ENCODE peak calls at places on chromosomes 2 and 18, in six cellular contexts. S is IMR-90, Q is pancreas, A is tibial artery, D is ovary, C is endodermal cell. V is an unnamed sample.

GRCh38 chr2:201470821-201471731 is 19.5 kb downstream of the STRADB start:
- DNase-seq in A (no peak), C (peak), S (peak), Q (no peak), D (no peak), V (no peak)

GRCh38 chr18:7577706-7578105 is 10.6 kb downstream of the PTPRM start:
- DNase-seq in D (no peak), A (no peak), S (peak), C (peak), Q (no peak), V (no peak)

GRCh38 chr2:30306522-30306921 is 75.2 kb downstream of the LBH start:
- DNase-seq in C (no peak), D (no peak), A (no peak), Q (no peak), S (peak), V (no peak)

GRCh38 chr2:165902929-165903328 is 50.6 kb downstream of the TTC21B start:
- DNase-seq in C (no peak), S (peak), D (no peak), Q (no peak), A (no peak), V (no peak)

GRCh38 chr2:81334046-81334445 is 1029.5 kb upstream of the LRRTM1 start:
- DNase-seq in C (no peak), S (no peak), Q (no peak), D (no peak), A (no peak), V (no peak)

GRCh38 chr2:43186679-43187374 is 39.6 kb downstream of the ZFP36L2 start:
- DNase-seq in Q (no peak), D (no peak), C (peak), S (no peak), A (peak), V (no peak)

GRCh38 chr2:19359021-19359357 is 566 bp upstream of the OSR1 start:
- DNase-seq in Q (no peak), C (no peak), S (no peak), D (no peak), A (no peak), V (no peak)

GRCh38 chr18:62828091-62828640 is 112.8 kb downstream of the PHLPP1 start:
- DNase-seq in Q (peak), S (peak), C (no peak), D (no peak), A (no peak), V (no peak)

GRCh38 chr2:191038241-191038725 is 24.3 kb upstream of the STAT1 start:
- DNase-seq in D (no peak), Q (no peak), S (peak), A (no peak), C (no peak), V (no peak)

GRCh38 chr2:126736133-126736874 is 80.3 kb downstream of the GYPC start:
- DNase-seq in S (peak), A (no peak), Q (no peak), C (no peak), D (no peak), V (no peak)

GRCh38 chr2:168176402-168176801 is 71.0 kb downstream of the STK39 start:
- DNase-seq in Q (no peak), S (no peak), C (no peak), A (no peak), D (no peak), V (no peak)

GRCh38 chr18:53458944-53459580 is 765.4 kb downstream of the MBD2 start:
- DNase-seq in A (no peak), S (no peak), Q (no peak), C (peak), D (no peak), V (no peak)

GRCh38 chr2:58634653-58635347 is 393.7 kb upstream of the FANCL start:
- DNase-seq in A (no peak), C (peak), S (no peak), Q (no peak), D (no peak), V (no peak)

GRCh38 chr18:58695772-58696171 is 24.5 kb downstream of the MALT1 start:
- DNase-seq in C (no peak), D (no peak), A (no peak), Q (no peak), S (no peak), V (no peak)

GRCh38 chr2:17309741-17310339 is 208.4 kb downstream of the RAD51AP2 start:
- DNase-seq in A (no peak), Q (peak), D (no peak), C (peak), S (peak), V (no peak)

GRCh38 chr2:31347788-31348187 is 66.8 kb downstream of the XDH start:
- DNase-seq in S (peak), Q (no peak), D (no peak), C (no peak), A (no peak), V (peak)

GRCh38 chr2:215188078-215188477 is 49.7 kb upstream of the ABCA12 start:
- DNase-seq in C (no peak), D (no peak), S (no peak), Q (no peak), A (no peak), V (no peak)

GRCh38 chr2:77086478-77086877 is 435.7 kb downstream of the LRRTM4 start:
- DNase-seq in S (no peak), Q (no peak), C (peak), D (no peak), A (no peak), V (no peak)

GRCh38 chr2:177852389-177852788 is 220.2 kb downstream of the PDE11A start:
- DNase-seq in C (peak), D (no peak), A (no peak), S (no peak), Q (no peak), V (no peak)

GRCh38 chr2:71892132-71892730 is 255.4 kb downstream of the CYP26B1 start:
- DNase-seq in D (no peak), C (peak), S (no peak), A (no peak), Q (no peak), V (no peak)

GRCh38 chr2:15269043-15269442 is 292.1 kb downstream of the NBAS start:
- DNase-seq in A (no peak), D (no peak), C (no peak), Q (no peak), S (no peak), V (no peak)

GRCh38 chr18:23260932-23261590 is 125.8 kb downstream of the CABLES1 start:
- DNase-seq in D (no peak), S (no peak), C (no peak), Q (no peak), A (no peak), V (no peak)
- H3K27ac ChIP-seq in D (no peak), S (peak), C (no peak), Q (no peak), A (peak), V (no peak)

DNA sequence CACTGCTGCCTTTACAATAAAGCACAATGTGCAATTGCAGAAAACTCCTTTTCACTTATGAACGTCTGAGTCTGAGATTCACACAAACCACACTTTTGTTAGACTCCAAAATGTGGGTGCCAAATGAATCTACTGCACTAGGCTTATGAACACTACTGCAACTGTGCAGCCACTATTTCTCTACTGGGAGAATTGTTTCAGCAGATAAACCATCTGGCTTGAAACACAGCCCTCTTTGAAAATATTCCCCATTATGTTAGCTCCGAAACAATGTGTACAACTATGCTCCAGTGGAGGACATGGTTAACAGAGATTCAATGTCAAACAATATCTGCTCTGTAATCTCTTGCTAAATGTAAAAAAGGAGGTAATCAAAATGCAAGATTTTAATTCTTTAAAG is 188.7 kb upstream of the ZEB2 start:
- DNase-seq in D (no peak), Q (no peak), S (no peak), A (no peak), C (no peak), V (no peak)
- H3K27ac ChIP-seq in D (no peak), Q (no peak), S (no peak), A (peak), C (no peak), V (no peak)

DNA sequence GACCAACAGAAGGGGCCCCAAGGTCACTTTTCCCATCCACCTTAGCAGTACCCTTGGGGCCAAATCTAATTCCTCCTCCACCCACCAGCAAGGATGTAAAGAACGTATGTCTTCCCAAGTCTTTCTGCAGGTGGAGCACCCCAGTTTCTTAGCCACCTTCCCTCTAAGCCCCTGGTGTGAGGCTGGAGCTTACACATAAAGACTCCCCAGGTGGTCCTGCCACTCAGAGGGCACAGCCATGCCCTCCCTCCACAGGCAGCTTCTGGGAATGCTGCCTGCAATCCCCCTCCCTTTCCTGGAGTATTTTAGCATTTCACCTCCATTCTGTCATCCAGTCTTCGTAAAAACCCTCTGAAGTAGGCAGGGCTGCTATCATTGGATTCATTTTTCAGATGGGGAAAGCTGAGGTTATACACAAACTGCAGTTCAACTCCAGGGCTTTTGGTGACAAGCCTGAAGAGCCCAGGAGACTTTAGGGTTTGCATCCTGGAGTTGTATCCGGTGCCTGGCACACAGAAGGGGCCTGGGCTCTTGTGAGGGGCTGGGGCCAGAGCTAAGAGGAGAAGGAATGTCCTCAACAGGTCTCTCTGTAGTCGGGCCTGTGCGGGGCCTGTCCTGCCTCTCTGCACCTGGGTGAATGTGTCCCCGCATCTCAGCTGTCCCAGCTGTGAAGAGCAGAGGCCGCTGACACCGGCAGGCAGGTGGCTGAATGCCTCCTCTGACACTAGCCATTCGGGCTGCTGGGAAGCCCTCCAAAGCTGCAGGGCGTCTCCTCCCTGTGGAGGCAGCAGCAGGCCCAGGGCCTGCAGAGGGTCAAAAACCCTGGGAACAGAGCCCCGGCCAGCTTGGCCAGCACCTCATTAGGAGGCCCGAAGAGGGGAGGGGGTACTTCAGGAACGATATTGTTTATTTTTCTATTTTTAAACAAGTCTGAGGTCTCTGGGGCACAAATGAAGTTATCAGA is 27.6 kb downstream of the CIB4 start:
- DNase-seq in D (peak), A (no peak), C (no peak), Q (no peak), S (no peak), V (no peak)
- H3K27ac ChIP-seq in D (peak), A (peak), C (no peak), Q (no peak), S (no peak), V (no peak)

GRCh38 chr2:46842876-46843275 is 72.7 kb downstream of the MCFD2 start:
- DNase-seq in D (peak), A (no peak), Q (no peak), S (no peak), C (no peak), V (no peak)
- H3K27ac ChIP-seq in D (no peak), A (no peak), Q (no peak), S (no peak), C (no peak), V (no peak)

GRCh38 chr2:160562730-160563129 is 69.1 kb upstream of the RBMS1 start:
- DNase-seq in Q (no peak), S (no peak), A (no peak), C (no peak), D (no peak), V (no peak)
- H3K27ac ChIP-seq in Q (no peak), S (no peak), A (no peak), C (no peak), D (no peak), V (no peak)

DNA sequence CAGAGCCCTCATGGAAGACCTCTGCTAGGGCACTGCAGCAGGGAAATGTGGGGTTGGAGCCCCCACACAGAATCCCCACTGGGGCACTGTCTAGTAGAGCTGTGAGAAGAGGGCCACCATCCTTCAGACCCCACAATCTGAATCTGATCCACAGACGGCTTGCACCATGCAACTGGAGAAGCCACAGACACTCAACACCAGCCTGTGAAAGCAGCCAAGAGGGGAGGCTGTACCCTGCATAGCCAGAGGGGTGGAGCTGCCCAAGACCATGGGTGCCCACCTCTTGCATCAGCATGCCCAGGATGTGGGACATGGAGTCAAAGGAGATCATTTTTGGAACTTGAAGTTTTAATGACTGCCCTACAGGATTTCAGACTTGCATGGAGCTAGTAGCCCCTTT is 6.5 kb downstream of the CD226 start:
- DNase-seq in D (no peak), C (no peak), A (no peak), Q (no peak), S (no peak), V (no peak)
- H3K27ac ChIP-seq in D (no peak), C (no peak), A (no peak), Q (no peak), S (no peak), V (no peak)